ENCODE peak calls at places on chromosomes 1 and 21, in five cellular contexts. X, J, U, P and Q are unnamed samples.

GRCh38 chr1:62113505-62113904 is 81.1 kb upstream of the L1TD1 start:
- DNase-seq in X (no peak), J (no peak), U (no peak), P (no peak), Q (no peak)

GRCh38 chr21:45220106-45220505 is 67.6 kb downstream of the POFUT2 start:
- DNase-seq in X (no peak), J (no peak), U (no peak), P (no peak), Q (no peak)

GRCh38 chr21:14762734-14763694 is 216.9 kb upstream of the SAMSN1 start:
- DNase-seq in X (no peak), J (peak), U (no peak), P (no peak), Q (no peak)

GRCh38 chr1:59730759-59731478 is 83.8 kb upstream of the HOOK1 start:
- DNase-seq in X (peak), J (no peak), U (no peak), P (no peak), Q (no peak)

GRCh38 chr1:27574871-27575831 is 28.8 kb downstream of the AHDC1 start:
- DNase-seq in X (peak), J (no peak), U (peak), P (peak), Q (peak)

GRCh38 chr1:43035821-43036456 is 77.3 kb upstream of the SLC2A1 start:
- DNase-seq in X (no peak), J (no peak), U (no peak), P (no peak), Q (no peak)

GRCh38 chr1:7104053-7104738 is 318.9 kb downstream of the CAMTA1 start:
- DNase-seq in X (no peak), J (no peak), U (no peak), P (no peak), Q (no peak)

GRCh38 chr1:17070163-17070525 is 16.3 kb upstream of the SDHB start:
- DNase-seq in X (no peak), J (no peak), U (no peak), P (no peak), Q (no peak)

GRCh38 chr1:112674986-112675727 is 698 bp downstream of the MOV10 start:
- DNase-seq in X (peak), J (peak), U (peak), P (peak), Q (peak)